ENCODE peak calls at places on chromosomes 5 and 9, in nine cellular contexts. M is cardiac fibroblast; Q is fibroblast of pulmonary artery; N is BJ; J is CD8-positive, alpha-beta T cell; T is glutamatergic neuron; W is lower leg skin; S is bronchial epithelial cell; A is coronary artery. K is an unnamed sample.

GRCh38 chr9:70639853-70640814 is 225.7 kb upstream of the KLF9 start:
- DNase-seq in M (peak), Q (peak), N (peak), J (no peak), T (peak), W (no peak), S (peak), A (no peak), K (no peak)

GRCh38 chr9:132049323-132049882 is 30.3 kb downstream of the MED27 start:
- DNase-seq in M (peak), Q (no peak), N (no peak), J (no peak), T (no peak), W (no peak), S (no peak), A (no peak), K (no peak)

GRCh38 chr9:115141612-115142011 is 23.7 kb upstream of the TNC start:
- DNase-seq in M (no peak), Q (no peak), N (no peak), J (no peak), T (no peak), W (no peak), S (peak), A (no peak), K (no peak)

GRCh38 chr5:179393078-179393477 is 47.8 kb upstream of the ADAMTS2 start:
- DNase-seq in M (peak), Q (peak), N (no peak), J (no peak), T (no peak), W (peak), S (peak), A (peak), K (no peak)

GRCh38 chr9:113463418-113464285 is at the start of gene RGS3:
- DNase-seq in M (no peak), Q (no peak), N (no peak), J (no peak), T (peak), W (no peak), S (peak), A (peak), K (no peak)

GRCh38 chr5:131534995-131535394 is 100.0 kb downstream of the RAPGEF6 start:
- DNase-seq in M (peak), Q (peak), N (no peak), J (no peak), T (no peak), W (no peak), S (no peak), A (no peak), K (no peak)

GRCh38 chr9:135914921-135915320 is 7.6 kb upstream of the CAMSAP1 start:
- DNase-seq in M (peak), Q (no peak), N (no peak), J (no peak), T (no peak), W (no peak), S (no peak), A (no peak), K (no peak)

GRCh38 chr5:370959-371810 is 49.7 kb downstream of the AHRR start:
- DNase-seq in M (peak), Q (no peak), N (no peak), J (no peak), T (peak), W (peak), S (no peak), A (peak), K (no peak)

GRCh38 chr9:114047717-114048116 is 30.4 kb downstream of the AMBP start:
- DNase-seq in M (peak), Q (peak), N (no peak), J (no peak), T (no peak), W (no peak), S (peak), A (peak), K (no peak)

GRCh38 chr5:174300941-174301761 is 255.6 kb downstream of the NSG2 start:
- DNase-seq in M (no peak), Q (no peak), N (no peak), J (no peak), T (no peak), W (no peak), S (no peak), A (peak), K (no peak)

GRCh38 chr9:36293918-36294317 is 35.7 kb upstream of the GNE start:
- DNase-seq in M (no peak), Q (no peak), N (no peak), J (no peak), T (no peak), W (no peak), S (no peak), A (no peak), K (no peak)

GRCh38 chr5:172777381-172778222 is 6.6 kb upstream of the DUSP1 start:
- DNase-seq in M (peak), Q (peak), N (no peak), J (peak), T (no peak), W (peak), S (peak), A (peak), K (peak)

GRCh38 chr5:165201364-165202143 is 1696.1 kb downstream of the MAT2B start:
- DNase-seq in M (no peak), Q (peak), N (no peak), J (no peak), T (no peak), W (no peak), S (peak), A (no peak), K (no peak)

GRCh38 chr9:107279084-107279483 is 4.0 kb upstream of the RAD23B start:
- DNase-seq in M (no peak), Q (no peak), N (no peak), J (no peak), T (no peak), W (no peak), S (no peak), A (no peak), K (no peak)

GRCh38 chr9:123131993-123132392 is 98.5 kb downstream of the GPR21 start:
- DNase-seq in M (no peak), Q (no peak), N (no peak), J (no peak), T (no peak), W (no peak), S (no peak), A (no peak), K (no peak)

GRCh38 chr5:56845904-56846479 is 30.6 kb downstream of the MAP3K1 start:
- DNase-seq in M (no peak), Q (no peak), N (no peak), J (no peak), T (no peak), W (no peak), S (no peak), A (no peak), K (no peak)

GRCh38 chr5:88934401-88934800 is 51.4 kb upstream of the MEF2C start:
- DNase-seq in M (no peak), Q (no peak), N (no peak), J (no peak), T (no peak), W (no peak), S (no peak), A (no peak), K (no peak)

GRCh38 chr5:95296291-95296690 is 11.4 kb upstream of the MCTP1 start:
- DNase-seq in M (no peak), Q (no peak), N (no peak), J (no peak), T (no peak), W (no peak), S (no peak), A (no peak), K (no peak)
- TF ChIP-seq CTCF in M (no peak), Q (no peak), N (no peak), J (no peak), T (no peak), W (no peak), S (no peak), A (no peak), K (no peak)

GRCh38 chr5:29002481-29002880 is 1964.1 kb upstream of the CDH9 start:
- DNase-seq in M (no peak), Q (no peak), N (no peak), J (no peak), T (no peak), W (no peak), S (no peak), A (no peak), K (no peak)

GRCh38 chr5:29005386-29005785 is 1967.0 kb upstream of the CDH9 start:
- DNase-seq in M (peak), Q (no peak), N (no peak), J (no peak), T (no peak), W (no peak), S (no peak), A (no peak), K (no peak)

DNA sequence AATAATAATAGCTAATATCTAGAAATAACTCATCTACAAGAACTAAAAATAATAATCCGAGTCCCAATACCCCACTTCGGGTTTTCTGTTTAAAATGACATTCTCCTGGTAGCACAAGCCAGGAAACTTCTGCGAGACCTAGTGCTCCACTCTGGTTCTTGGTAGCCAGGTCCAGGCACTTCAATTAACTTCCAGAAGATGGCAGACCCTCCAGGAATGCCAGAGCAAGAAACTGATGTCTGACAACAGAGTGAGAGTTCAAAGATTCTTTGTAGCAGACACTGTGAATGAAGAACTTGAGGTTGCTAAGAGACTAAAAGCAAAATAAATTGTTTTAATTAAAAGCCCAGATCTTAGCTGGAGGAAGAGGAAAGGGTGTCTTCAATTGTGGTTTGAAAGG is 1963.3 kb upstream of the CDH9 start:
- DNase-seq in M (no peak), Q (no peak), N (no peak), J (no peak), T (no peak), W (no peak), S (no peak), A (no peak), K (no peak)
- TF ChIP-seq CTCF in M (no peak), Q (no peak), N (no peak), J (no peak), T (no peak), W (no peak), S (no peak), A (no peak), K (no peak)

GRCh38 chr5:115309751-115310370 is 13.4 kb upstream of the CCDC112 start:
- DNase-seq in M (peak), Q (peak), N (no peak), J (no peak), T (no peak), W (no peak), S (peak), A (no peak), K (no peak)
- TF ChIP-seq CTCF in M (peak), Q (peak), N (peak), J (peak), T (peak), W (no peak), S (peak), A (peak), K (peak)

GRCh38 chr5:55650391-55650790 is 61.7 kb downstream of the SLC38A9 start:
- DNase-seq in M (peak), Q (peak), N (no peak), J (no peak), T (no peak), W (no peak), S (no peak), A (no peak), K (no peak)
- TF ChIP-seq CTCF in M (no peak), Q (no peak), N (no peak), J (no peak), T (no peak), W (no peak), S (no peak), A (no peak), K (no peak)

DNA sequence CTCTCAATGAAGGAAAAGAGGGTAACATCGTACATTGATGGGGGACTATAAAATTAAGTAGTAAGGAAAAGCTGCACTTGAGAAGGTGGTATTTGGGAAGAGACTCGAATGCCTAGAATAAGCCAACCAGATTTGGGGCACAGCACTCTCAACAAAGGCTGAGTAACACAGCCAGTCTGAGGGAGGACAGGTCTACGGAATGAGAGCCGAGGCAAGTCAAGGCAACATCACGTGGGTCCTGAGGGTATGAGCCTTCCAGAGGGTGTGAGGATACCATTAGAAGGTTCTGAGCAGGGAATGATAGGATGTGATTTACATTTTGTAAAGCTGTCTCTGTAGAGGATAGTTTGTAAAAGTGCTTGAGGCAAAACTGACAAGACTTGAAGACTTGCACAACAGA is 434.1 kb downstream of the RAB3C start:
- DNase-seq in M (no peak), Q (no peak), N (no peak), J (no peak), T (no peak), W (no peak), S (no peak), A (no peak), K (no peak)
- TF ChIP-seq CTCF in M (no peak), Q (no peak), N (no peak), J (no peak), T (no peak), W (no peak), S (no peak), A (no peak), K (no peak)

DNA sequence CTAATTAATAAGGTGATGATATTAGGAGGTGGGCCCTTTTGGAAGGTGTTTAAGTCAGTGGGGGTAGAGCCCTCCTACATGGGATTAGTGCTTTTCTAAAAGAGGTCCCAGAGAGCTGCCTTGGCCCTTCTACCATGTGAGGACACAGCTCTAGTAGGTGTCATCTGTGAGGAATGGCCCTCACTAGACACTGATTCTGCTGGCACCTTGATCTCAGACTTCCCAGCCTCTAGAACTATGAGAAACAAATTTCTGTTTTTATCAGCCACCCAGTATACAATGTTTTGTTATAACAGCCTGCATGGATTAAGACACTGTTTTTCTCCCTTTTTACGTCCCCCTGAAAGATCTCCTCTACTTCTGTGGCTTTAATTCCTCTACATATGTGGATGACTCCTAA is 31.6 kb downstream of the ACER2 start:
- DNase-seq in M (no peak), Q (no peak), N (no peak), J (no peak), T (no peak), W (no peak), S (no peak), A (no peak), K (no peak)
- TF ChIP-seq CTCF in M (no peak), Q (no peak), N (no peak), J (no peak), T (no peak), W (no peak), S (no peak), A (no peak), K (no peak)

DNA sequence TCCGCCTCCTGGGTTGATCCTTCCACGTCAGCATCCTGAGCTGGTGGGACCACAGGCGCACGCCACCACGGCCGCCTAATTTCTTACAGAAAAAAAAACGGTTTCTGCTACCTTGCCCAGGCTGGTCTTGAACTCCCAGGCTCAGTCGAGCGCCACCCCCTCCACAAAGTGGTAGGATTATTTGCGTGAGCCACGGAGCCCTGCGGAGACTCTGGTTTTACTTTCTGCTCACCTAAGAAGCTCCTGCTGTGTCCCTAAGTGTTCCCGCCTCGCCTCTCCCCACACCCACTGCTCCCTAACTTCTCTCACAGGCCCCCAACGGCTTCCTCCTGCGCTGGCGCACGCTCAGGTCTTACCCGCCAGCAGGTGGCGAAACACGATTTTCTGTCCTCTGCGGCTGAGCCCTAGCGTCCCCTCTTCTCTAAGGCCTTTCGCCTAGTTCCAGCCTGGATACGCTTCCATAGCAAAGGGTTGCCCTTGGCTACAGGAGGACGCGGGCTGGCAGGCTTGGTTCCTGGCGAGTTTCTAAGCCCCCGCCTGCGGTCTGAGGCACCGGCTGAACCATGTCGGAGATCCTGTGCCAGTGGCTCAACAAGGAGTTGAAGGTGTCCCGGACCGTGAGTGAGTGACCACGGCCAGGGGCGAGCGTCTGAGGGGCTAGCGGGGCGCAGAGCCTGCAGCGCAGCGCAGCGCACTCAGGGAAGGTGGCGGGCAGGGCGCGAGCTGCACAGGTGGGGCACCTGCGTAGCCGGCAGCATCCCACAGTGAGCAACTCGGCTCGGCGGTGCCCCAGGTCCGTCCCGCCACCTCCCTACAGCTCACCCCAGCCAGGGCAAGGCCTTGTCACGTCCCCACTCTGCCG is at the start of gene SPEF2:
- DNase-seq in M (peak), Q (peak), N (peak), J (peak), T (peak), W (peak), S (peak), A (peak), K (no peak)
- TF ChIP-seq CTCF in M (peak), Q (peak), N (peak), J (peak), T (peak), W (no peak), S (peak), A (peak), K (peak)

GRCh38 chr5:42927730-42928129 is 112.4 kb downstream of the ANXA2R start:
- DNase-seq in M (no peak), Q (no peak), N (no peak), J (no peak), T (no peak), W (no peak), S (no peak), A (no peak), K (no peak)
- TF ChIP-seq CTCF in M (no peak), Q (no peak), N (no peak), J (no peak), T (no peak), W (no peak), S (no peak), A (no peak), K (no peak)

GRCh38 chr9:101706929-101707328 is 31.5 kb downstream of the GRIN3A start:
- DNase-seq in M (no peak), Q (no peak), N (no peak), J (no peak), T (no peak), W (no peak), S (no peak), A (no peak), K (no peak)

GRCh38 chr9:101706261-101706798 is 32.1 kb downstream of the GRIN3A start:
- DNase-seq in M (no peak), Q (no peak), N (no peak), J (no peak), T (no peak), W (no peak), S (peak), A (no peak), K (no peak)

GRCh38 chr9:101702257-101702656 is 36.2 kb downstream of the GRIN3A start:
- DNase-seq in M (no peak), Q (no peak), N (no peak), J (no peak), T (no peak), W (no peak), S (peak), A (no peak), K (no peak)

GRCh38 chr9:101707708-101708107 is 30.7 kb downstream of the GRIN3A start:
- DNase-seq in M (no peak), Q (no peak), N (no peak), J (no peak), T (no peak), W (no peak), S (no peak), A (no peak), K (no peak)

DNA sequence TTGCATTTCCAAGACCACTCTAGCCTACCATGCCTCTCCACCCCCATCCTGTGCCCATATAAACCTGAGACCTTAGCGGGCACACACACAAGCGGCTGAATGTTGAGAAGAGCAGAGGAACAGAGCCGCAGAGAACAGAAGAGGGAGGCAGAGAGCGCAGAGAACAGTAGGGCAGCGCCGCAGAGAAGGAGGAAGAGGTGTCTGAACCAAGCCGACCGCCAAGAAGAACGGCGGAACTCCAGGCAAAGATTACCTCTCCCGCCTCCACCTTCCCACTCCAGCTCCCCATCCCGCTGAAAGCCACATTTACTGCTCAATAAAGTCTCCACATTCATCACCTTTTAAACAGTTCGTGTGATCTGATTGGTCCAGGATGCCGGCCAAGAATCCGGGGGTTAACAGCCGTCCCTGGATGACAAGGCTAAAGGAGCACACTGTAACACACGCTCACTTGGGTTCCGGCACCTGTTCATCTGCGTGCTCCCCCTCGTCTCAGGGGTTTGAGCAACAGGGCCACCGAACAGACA is 33.2 kb downstream of the GRIN3A start:
- DNase-seq in M (peak), Q (no peak), N (no peak), J (peak), T (peak), W (peak), S (peak), A (no peak), K (no peak)
- TF ChIP-seq CTCF in M (no peak), Q (no peak), N (peak), J (no peak), T (no peak), W (no peak), S (peak), A (no peak), K (peak)

GRCh38 chr5:175681045-175681974 is 23.4 kb downstream of the HRH2 start:
- DNase-seq in M (no peak), Q (no peak), N (no peak), J (no peak), T (no peak), W (no peak), S (no peak), A (no peak), K (no peak)

GRCh38 chr5:175683231-175683630 is 25.4 kb downstream of the HRH2 start:
- DNase-seq in M (no peak), Q (no peak), N (no peak), J (no peak), T (no peak), W (no peak), S (no peak), A (no peak), K (no peak)

GRCh38 chr5:175680463-175680862 is 22.6 kb downstream of the HRH2 start:
- DNase-seq in M (no peak), Q (no peak), N (no peak), J (no peak), T (no peak), W (no peak), S (no peak), A (no peak), K (no peak)

GRCh38 chr5:175682664-175683063 is 24.8 kb downstream of the HRH2 start:
- DNase-seq in M (no peak), Q (no peak), N (no peak), J (no peak), T (no peak), W (no peak), S (no peak), A (no peak), K (no peak)

DNA sequence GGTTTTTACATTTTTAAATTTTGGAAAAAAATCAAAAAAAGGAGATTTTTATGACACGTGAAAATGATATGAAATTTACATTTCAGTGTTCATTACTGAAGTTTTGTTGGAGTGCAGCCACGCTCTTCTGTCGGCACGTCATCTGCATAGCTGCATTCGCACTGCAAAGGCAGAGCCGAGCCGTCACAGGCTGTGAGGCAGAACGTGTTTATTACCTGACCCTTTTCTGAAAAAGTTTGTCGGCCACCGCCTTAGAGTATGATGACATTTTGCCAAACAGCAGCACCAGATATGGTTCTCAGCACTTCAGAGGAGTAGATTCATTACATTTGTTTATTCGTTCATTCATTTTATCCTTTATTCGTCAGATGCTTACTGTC is 24.1 kb downstream of the HRH2 start:
- DNase-seq in M (no peak), Q (no peak), N (no peak), J (no peak), T (no peak), W (no peak), S (no peak), A (no peak), K (no peak)
- TF ChIP-seq CTCF in M (no peak), Q (no peak), N (no peak), J (no peak), T (no peak), W (no peak), S (no peak), A (no peak), K (no peak)